ENCODE peak calls at places on chromosomes 13 and 19, in six cellular contexts. One of them, this sample, is unnamed.

GRCh38 chr19:31279436-31279765 is 69.8 kb downstream of the TSHZ3 start:
- DNase-seq in GM12864: no peak
- DNase-seq in BE2C: no peak
- DNase-seq in esophagus squamous epithelium: no peak
- DNase-seq in choroid plexus epithelial cell: no peak
- DNase-seq in astrocyte of the spinal cord: no peak
- DNase-seq in this sample: no peak

GRCh38 chr19:4305253-4305612 is 835 bp downstream of the FSD1 start:
- DNase-seq in choroid plexus epithelial cell: no peak
- DNase-seq in esophagus squamous epithelium: no peak
- DNase-seq in GM12864: no peak
- DNase-seq in astrocyte of the spinal cord: no peak
- DNase-seq in BE2C: no peak
- DNase-seq in this sample: no peak

GRCh38 chr13:51148952-51149573 is 38.0 kb upstream of the C13orf42 start:
- DNase-seq in BE2C: peak
- DNase-seq in astrocyte of the spinal cord: peak
- DNase-seq in GM12864: no peak
- DNase-seq in choroid plexus epithelial cell: peak
- DNase-seq in esophagus squamous epithelium: no peak
- DNase-seq in this sample: peak

GRCh38 chr19:19749332-19750130 is 16.6 kb upstream of the ZNF14 start:
- DNase-seq in esophagus squamous epithelium: no peak
- DNase-seq in GM12864: no peak
- DNase-seq in BE2C: no peak
- DNase-seq in choroid plexus epithelial cell: no peak
- DNase-seq in astrocyte of the spinal cord: no peak
- DNase-seq in this sample: no peak

GRCh38 chr13:109273326-109273751 is 513.0 kb downstream of the IRS2 start:
- DNase-seq in BE2C: no peak
- DNase-seq in astrocyte of the spinal cord: peak
- DNase-seq in choroid plexus epithelial cell: peak
- DNase-seq in esophagus squamous epithelium: no peak
- DNase-seq in GM12864: no peak
- DNase-seq in this sample: no peak

GRCh38 chr13:46659413-46660065 is 106.6 kb downstream of the LRCH1 start:
- DNase-seq in esophagus squamous epithelium: no peak
- DNase-seq in astrocyte of the spinal cord: no peak
- DNase-seq in GM12864: no peak
- DNase-seq in BE2C: no peak
- DNase-seq in choroid plexus epithelial cell: no peak
- DNase-seq in this sample: peak

GRCh38 chr13:105273665-105274222 is 1261.7 kb downstream of the EFNB2 start:
- DNase-seq in esophagus squamous epithelium: no peak
- DNase-seq in astrocyte of the spinal cord: no peak
- DNase-seq in choroid plexus epithelial cell: no peak
- DNase-seq in BE2C: no peak
- DNase-seq in GM12864: no peak
- DNase-seq in this sample: no peak

GRCh38 chr19:18865973-18866799 is 29.8 kb downstream of the CERS1 start:
- DNase-seq in esophagus squamous epithelium: no peak
- DNase-seq in choroid plexus epithelial cell: peak
- DNase-seq in GM12864: no peak
- DNase-seq in BE2C: peak
- DNase-seq in astrocyte of the spinal cord: peak
- DNase-seq in this sample: peak

GRCh38 chr13:42984691-42985090 is 7.3 kb downstream of the EPSTI1 start:
- DNase-seq in astrocyte of the spinal cord: no peak
- DNase-seq in choroid plexus epithelial cell: no peak
- DNase-seq in GM12864: no peak
- DNase-seq in esophagus squamous epithelium: no peak
- DNase-seq in BE2C: no peak
- DNase-seq in this sample: no peak

GRCh38 chr13:109816979-109817275 is 30.5 kb upstream of the IRS2 start:
- DNase-seq in GM12864: no peak
- DNase-seq in astrocyte of the spinal cord: peak
- DNase-seq in choroid plexus epithelial cell: peak
- DNase-seq in BE2C: no peak
- DNase-seq in esophagus squamous epithelium: no peak
- DNase-seq in this sample: no peak

GRCh38 chr19:14113762-14114414 is 3.7 kb downstream of the PRKACA start:
- DNase-seq in astrocyte of the spinal cord: no peak
- DNase-seq in GM12864: no peak
- DNase-seq in choroid plexus epithelial cell: no peak
- DNase-seq in BE2C: no peak
- DNase-seq in esophagus squamous epithelium: no peak
- DNase-seq in this sample: peak

GRCh38 chr13:114087430-114087829 is 45.0 kb downstream of the RASA3 start:
- DNase-seq in BE2C: no peak
- DNase-seq in esophagus squamous epithelium: no peak
- DNase-seq in GM12864: no peak
- DNase-seq in choroid plexus epithelial cell: no peak
- DNase-seq in astrocyte of the spinal cord: no peak
- DNase-seq in this sample: peak

GRCh38 chr13:99655351-99656091 is 154.2 kb downstream of the TM9SF2 start:
- DNase-seq in GM12864: no peak
- DNase-seq in esophagus squamous epithelium: no peak
- DNase-seq in astrocyte of the spinal cord: peak
- DNase-seq in choroid plexus epithelial cell: peak
- DNase-seq in BE2C: no peak
- DNase-seq in this sample: peak

GRCh38 chr19:7337380-7338194 is 11.2 kb upstream of the ARHGEF18 start:
- DNase-seq in esophagus squamous epithelium: no peak
- DNase-seq in astrocyte of the spinal cord: no peak
- DNase-seq in choroid plexus epithelial cell: no peak
- DNase-seq in BE2C: no peak
- DNase-seq in GM12864: peak
- DNase-seq in this sample: no peak

GRCh38 chr13:35600137-35600536 is 123.6 kb upstream of the MAB21L1 start:
- DNase-seq in esophagus squamous epithelium: no peak
- DNase-seq in choroid plexus epithelial cell: peak
- DNase-seq in astrocyte of the spinal cord: no peak
- DNase-seq in BE2C: no peak
- DNase-seq in GM12864: no peak
- DNase-seq in this sample: no peak

GRCh38 chr19:39416626-39417120 is 4.2 kb downstream of the PLEKHG2 start:
- DNase-seq in astrocyte of the spinal cord: no peak
- DNase-seq in choroid plexus epithelial cell: no peak
- DNase-seq in BE2C: no peak
- DNase-seq in esophagus squamous epithelium: no peak
- DNase-seq in GM12864: no peak
- DNase-seq in this sample: no peak

GRCh38 chr13:109764474-109765292 is 21.7 kb downstream of the IRS2 start:
- DNase-seq in astrocyte of the spinal cord: peak
- DNase-seq in esophagus squamous epithelium: no peak
- DNase-seq in choroid plexus epithelial cell: no peak
- DNase-seq in GM12864: no peak
- DNase-seq in BE2C: no peak
- DNase-seq in this sample: no peak

GRCh38 chr19:46717716-46718143 is 816 bp upstream of the PRKD2 start:
- DNase-seq in esophagus squamous epithelium: no peak
- DNase-seq in choroid plexus epithelial cell: no peak
- DNase-seq in astrocyte of the spinal cord: no peak
- DNase-seq in BE2C: no peak
- DNase-seq in GM12864: no peak
- DNase-seq in this sample: no peak

GRCh38 chr13:30017880-30018279 is 167.5 kb upstream of the UBL3 start:
- DNase-seq in choroid plexus epithelial cell: peak
- DNase-seq in BE2C: peak
- DNase-seq in esophagus squamous epithelium: no peak
- DNase-seq in astrocyte of the spinal cord: no peak
- DNase-seq in GM12864: no peak
- DNase-seq in this sample: no peak

GRCh38 chr19:50794778-50795664 is 4.8 kb downstream of the ACP4 start:
- DNase-seq in BE2C: peak
- DNase-seq in GM12864: no peak
- DNase-seq in choroid plexus epithelial cell: no peak
- DNase-seq in esophagus squamous epithelium: no peak
- DNase-seq in astrocyte of the spinal cord: no peak
- DNase-seq in this sample: no peak

GRCh38 chr19:38267780-38268430 is 3.5 kb downstream of the SPINT2 start:
- DNase-seq in choroid plexus epithelial cell: no peak
- DNase-seq in GM12864: no peak
- DNase-seq in BE2C: no peak
- DNase-seq in esophagus squamous epithelium: no peak
- DNase-seq in astrocyte of the spinal cord: no peak
- DNase-seq in this sample: no peak

GRCh38 chr19:6234527-6234926 is 45.2 kb downstream of the MLLT1 start:
- DNase-seq in choroid plexus epithelial cell: no peak
- DNase-seq in esophagus squamous epithelium: no peak
- DNase-seq in astrocyte of the spinal cord: no peak
- DNase-seq in BE2C: no peak
- DNase-seq in GM12864: no peak
- DNase-seq in this sample: no peak

GRCh38 chr13:25292301-25292700 is 5.0 kb upstream of the MTMR6 start:
- DNase-seq in esophagus squamous epithelium: no peak
- DNase-seq in astrocyte of the spinal cord: peak
- DNase-seq in choroid plexus epithelial cell: peak
- DNase-seq in BE2C: no peak
- DNase-seq in GM12864: no peak
- DNase-seq in this sample: no peak

DNA sequence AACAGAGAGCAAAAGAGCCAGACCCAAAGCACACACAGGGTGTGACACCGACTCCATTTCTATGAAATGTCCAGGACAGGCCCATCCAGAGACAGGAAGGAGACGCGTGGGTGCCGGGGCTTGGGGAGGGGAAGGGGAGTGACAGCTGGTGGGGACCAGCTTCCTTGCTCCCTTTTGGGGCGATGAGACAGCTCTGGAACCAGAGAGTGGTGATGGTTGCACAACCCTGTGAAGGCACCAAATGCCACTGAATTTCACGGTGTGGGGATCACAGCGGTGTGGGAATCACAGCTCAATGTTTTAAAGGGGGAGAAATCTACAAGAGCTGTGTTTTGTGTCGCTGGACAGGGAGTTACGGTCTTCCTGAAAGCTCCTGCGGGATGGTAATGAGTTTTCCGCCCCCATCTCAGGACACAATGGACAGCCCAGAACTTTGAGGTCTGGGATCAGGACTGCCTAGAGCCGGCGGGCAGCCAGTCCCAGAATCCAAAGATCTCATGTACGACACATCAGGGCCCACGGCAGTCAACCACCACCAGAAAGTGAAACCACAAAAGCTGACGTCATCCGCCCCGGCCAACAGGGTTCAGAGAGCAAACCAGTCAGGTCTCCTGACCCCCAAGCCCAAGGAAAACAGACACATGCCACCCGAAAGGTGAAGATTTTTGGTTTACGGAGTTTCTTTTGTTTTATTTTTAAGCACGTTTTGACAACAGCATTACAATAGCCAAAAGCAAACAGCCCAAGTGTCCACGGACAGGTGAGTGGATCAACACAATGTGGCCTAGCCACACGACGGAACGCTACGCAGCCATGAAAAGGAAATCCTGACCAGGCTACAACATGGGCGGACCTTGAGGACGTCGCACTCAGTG is 7.3 kb downstream of the SGTA start:
- DNase-seq in BE2C: no peak
- DNase-seq in astrocyte of the spinal cord: peak
- DNase-seq in esophagus squamous epithelium: peak
- DNase-seq in choroid plexus epithelial cell: peak
- DNase-seq in GM12864: no peak
- DNase-seq in this sample: peak
- H3K4me3 ChIP-seq in BE2C: no peak
- H3K4me3 ChIP-seq in astrocyte of the spinal cord: no peak
- H3K4me3 ChIP-seq in esophagus squamous epithelium: peak
- H3K4me3 ChIP-seq in choroid plexus epithelial cell: no peak
- H3K4me3 ChIP-seq in GM12864: no peak
- H3K4me3 ChIP-seq in this sample: no peak

GRCh38 chr13:32956595-32956933 is 59.7 kb upstream of the KL start:
- DNase-seq in astrocyte of the spinal cord: no peak
- DNase-seq in GM12864: no peak
- DNase-seq in esophagus squamous epithelium: no peak
- DNase-seq in choroid plexus epithelial cell: no peak
- DNase-seq in BE2C: no peak
- DNase-seq in this sample: no peak
- H3K4me3 ChIP-seq in astrocyte of the spinal cord: no peak
- H3K4me3 ChIP-seq in GM12864: no peak
- H3K4me3 ChIP-seq in esophagus squamous epithelium: no peak
- H3K4me3 ChIP-seq in choroid plexus epithelial cell: no peak
- H3K4me3 ChIP-seq in BE2C: no peak
- H3K4me3 ChIP-seq in this sample: no peak

GRCh38 chr19:44847144-44848035 is 1.3 kb downstream of the NECTIN2 start:
- DNase-seq in choroid plexus epithelial cell: peak
- DNase-seq in GM12864: no peak
- DNase-seq in esophagus squamous epithelium: no peak
- DNase-seq in astrocyte of the spinal cord: peak
- DNase-seq in BE2C: peak
- DNase-seq in this sample: peak
- H3K4me3 ChIP-seq in choroid plexus epithelial cell: peak
- H3K4me3 ChIP-seq in GM12864: no peak
- H3K4me3 ChIP-seq in esophagus squamous epithelium: peak
- H3K4me3 ChIP-seq in astrocyte of the spinal cord: peak
- H3K4me3 ChIP-seq in BE2C: peak
- H3K4me3 ChIP-seq in this sample: peak

GRCh38 chr19:45327404-45328143 is 4.9 kb upstream of the CKM start:
- DNase-seq in esophagus squamous epithelium: no peak
- DNase-seq in GM12864: no peak
- DNase-seq in astrocyte of the spinal cord: no peak
- DNase-seq in BE2C: no peak
- DNase-seq in choroid plexus epithelial cell: no peak
- DNase-seq in this sample: no peak
- H3K4me3 ChIP-seq in esophagus squamous epithelium: no peak
- H3K4me3 ChIP-seq in GM12864: no peak
- H3K4me3 ChIP-seq in astrocyte of the spinal cord: no peak
- H3K4me3 ChIP-seq in BE2C: no peak
- H3K4me3 ChIP-seq in choroid plexus epithelial cell: no peak
- H3K4me3 ChIP-seq in this sample: no peak

GRCh38 chr19:28631931-28632330 is 581.0 kb downstream of the UQCRFS1 start:
- DNase-seq in GM12864: no peak
- DNase-seq in BE2C: no peak
- DNase-seq in esophagus squamous epithelium: no peak
- DNase-seq in choroid plexus epithelial cell: no peak
- DNase-seq in astrocyte of the spinal cord: no peak
- DNase-seq in this sample: no peak
- H3K4me3 ChIP-seq in GM12864: no peak
- H3K4me3 ChIP-seq in BE2C: no peak
- H3K4me3 ChIP-seq in esophagus squamous epithelium: no peak
- H3K4me3 ChIP-seq in choroid plexus epithelial cell: no peak
- H3K4me3 ChIP-seq in astrocyte of the spinal cord: no peak
- H3K4me3 ChIP-seq in this sample: no peak

GRCh38 chr19:1237754-1238372 is at the start of gene CBARP:
- DNase-seq in choroid plexus epithelial cell: peak
- DNase-seq in esophagus squamous epithelium: no peak
- DNase-seq in astrocyte of the spinal cord: no peak
- DNase-seq in GM12864: no peak
- DNase-seq in BE2C: peak
- DNase-seq in this sample: peak
- H3K4me3 ChIP-seq in choroid plexus epithelial cell: peak
- H3K4me3 ChIP-seq in esophagus squamous epithelium: peak
- H3K4me3 ChIP-seq in astrocyte of the spinal cord: peak
- H3K4me3 ChIP-seq in GM12864: peak
- H3K4me3 ChIP-seq in BE2C: peak
- H3K4me3 ChIP-seq in this sample: peak

This sample was measured in hepatocyte.